ENCODE peak calls at places on chromosomes 13 and 19, in four cellular contexts. W is esophagus squamous epithelium, X is left lung, I is Panc1. C is an unnamed sample.

GRCh38 chr19:53977429-53977990 is 13.9 kb upstream of the CACNG6 start:
- DNase-seq in W (no peak), X (no peak), I (peak; percentile 81), C (peak; percentile 32)

GRCh38 chr19:35240322-35240721 is 8.5 kb upstream of the LSR start:
- DNase-seq in W (no peak), X (no peak), I (no peak), C (peak; percentile 28)

GRCh38 chr13:20908714-20909497 is 6.4 kb upstream of the XPO4 start:
- DNase-seq in W (no peak), X (no peak), I (no peak), C (no peak)

GRCh38 chr13:33401238-33401637 is 115.7 kb upstream of the STARD13 start:
- DNase-seq in W (no peak), X (no peak), I (no peak), C (no peak)

GRCh38 chr19:4524808-4525562 is 6.7 kb upstream of the PLIN4 start:
- DNase-seq in W (no peak), X (peak; percentile 90), I (peak; percentile 33), C (peak; percentile 59)

GRCh38 chr13:107370036-107370785 is 802.3 kb upstream of the ARGLU1 start:
- DNase-seq in W (no peak), X (no peak), I (no peak), C (no peak)

GRCh38 chr13:45846681-45847080 is 4.9 kb downstream of the SIAH3 start:
- DNase-seq in W (no peak), X (no peak), I (no peak), C (no peak)

GRCh38 chr19:18397242-18398202 is at the start of gene LRRC25:
- DNase-seq in W (no peak), X (peak; percentile 90), I (no peak), C (no peak)

GRCh38 chr19:49224856-49225255 is 67.3 kb downstream of the TRPM4 start:
- DNase-seq in W (no peak), X (no peak), I (no peak), C (no peak)

GRCh38 chr13:18948012-18948663 is 233.5 kb downstream of the TUBA3C start:
- DNase-seq in W (no peak), X (peak; percentile 58), I (no peak), C (no peak)

GRCh38 chr13:18948664-18949488 is 232.7 kb downstream of the TUBA3C start:
- DNase-seq in W (no peak), X (peak; percentile 58), I (no peak), C (no peak)

GRCh38 chr13:18947376-18947977 is 234.1 kb downstream of the TUBA3C start:
- DNase-seq in W (no peak), X (no peak), I (no peak), C (no peak)

GRCh38 chr13:18949970-18950369 is 231.7 kb downstream of the TUBA3C start:
- DNase-seq in W (no peak), X (peak; percentile 62), I (no peak), C (no peak)

GRCh38 chr13:18949489-18949761 is 232.2 kb downstream of the TUBA3C start:
- DNase-seq in W (no peak), X (peak; percentile 37), I (no peak), C (no peak)
- H3K9me3 ChIP-seq in W (no peaks in the 10 kb centered on the region), X (peaks cover 8% of the 10 kb centered on the region), I (no peaks in the 10 kb centered on the region), C (no peaks in the 10 kb centered on the region)

DNA sequence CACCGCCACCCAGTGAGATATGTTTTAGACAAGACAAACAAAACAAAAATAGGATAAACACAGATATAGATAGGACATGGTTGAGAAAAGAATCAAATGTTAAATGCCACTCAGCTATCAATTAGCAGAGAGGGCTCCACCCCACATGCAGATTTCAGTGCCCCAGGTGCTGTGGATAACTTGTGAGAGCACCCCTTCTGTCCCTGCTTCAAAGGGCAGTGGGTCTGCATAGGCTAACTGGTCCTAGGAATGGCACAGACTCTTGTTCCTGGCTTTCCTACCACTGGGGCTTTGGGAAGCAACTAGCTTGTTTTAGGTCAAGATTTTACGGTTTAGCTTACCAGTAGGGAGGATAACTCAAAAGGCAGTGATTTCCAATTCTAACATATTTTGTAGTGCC is 460.3 kb downstream of the TSHZ3 start:
- DNase-seq in W (no peak), X (no peak), I (no peak), C (no peak)
- H3K9me3 ChIP-seq in W (no peaks in the 10 kb centered on the region), X (no peaks in the 10 kb centered on the region), I (no peaks in the 10 kb centered on the region), C (no peaks in the 10 kb centered on the region)

GRCh38 chr19:13138171-13138915 is 11.8 kb downstream of the STX10 start:
- DNase-seq in W (no peak), X (no peak), I (no peak), C (no peak)
- H3K9me3 ChIP-seq in W (no peaks in the 10 kb centered on the region), X (no peaks in the 10 kb centered on the region), I (no peaks in the 10 kb centered on the region), C (no peaks in the 10 kb centered on the region)

DNA sequence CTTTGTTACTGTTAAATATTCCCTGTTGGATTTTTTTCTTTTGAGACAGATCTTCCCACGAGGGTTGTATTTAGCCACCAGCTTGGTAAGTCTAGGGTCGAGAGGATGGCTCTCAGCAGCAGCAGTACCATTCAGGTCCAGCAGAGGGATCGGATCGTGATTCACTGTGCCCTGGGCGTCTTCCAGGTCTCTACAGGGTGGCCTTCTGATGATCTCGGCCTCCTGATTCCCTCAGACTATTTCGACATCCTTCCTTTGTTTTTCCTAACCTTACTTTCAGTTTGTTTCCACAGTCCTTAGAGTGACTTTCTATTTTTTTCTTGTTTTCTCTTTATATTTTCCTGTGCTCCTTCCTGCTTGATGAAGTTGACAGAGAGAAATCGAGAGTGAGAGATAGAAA is 1436.9 kb downstream of the UQCRFS1 start:
- DNase-seq in W (no peak), X (no peak), I (no peak), C (no peak)
- H3K9me3 ChIP-seq in W (peaks cover 15% of the 10 kb centered on the region), X (peaks cover 41% of the 10 kb centered on the region), I (peaks cover 48% of the 10 kb centered on the region), C (peaks cover 62% of the 10 kb centered on the region)

GRCh38 chr13:19268331-19268730 is 86.7 kb upstream of the TUBA3C start:
- DNase-seq in W (no peak), X (no peak), I (no peak), C (no peak)
- H3K9me3 ChIP-seq in W (no peaks in the 10 kb centered on the region), X (peaks cover 4% of the 10 kb centered on the region), I (no peaks in the 10 kb centered on the region), C (no peaks in the 10 kb centered on the region)

GRCh38 chr19:10230904-10231623 is at the start of gene S1PR2:
- DNase-seq in W (no peak), X (peak; percentile 89), I (no peak), C (peak; percentile 48)

GRCh38 chr19:10230155-10230903 is 802 bp downstream of the S1PR2 start:
- DNase-seq in W (no peak), X (no peak), I (no peak), C (peak; percentile 11)

GRCh38 chr19:10231624-10232228 is 595 bp upstream of the S1PR2 start:
- DNase-seq in W (no peak), X (no peak), I (no peak), C (no peak)

GRCh38 chr19:10235003-10235402 is 3.9 kb upstream of the S1PR2 start:
- DNase-seq in W (no peak), X (no peak), I (no peak), C (no peak)

DNA sequence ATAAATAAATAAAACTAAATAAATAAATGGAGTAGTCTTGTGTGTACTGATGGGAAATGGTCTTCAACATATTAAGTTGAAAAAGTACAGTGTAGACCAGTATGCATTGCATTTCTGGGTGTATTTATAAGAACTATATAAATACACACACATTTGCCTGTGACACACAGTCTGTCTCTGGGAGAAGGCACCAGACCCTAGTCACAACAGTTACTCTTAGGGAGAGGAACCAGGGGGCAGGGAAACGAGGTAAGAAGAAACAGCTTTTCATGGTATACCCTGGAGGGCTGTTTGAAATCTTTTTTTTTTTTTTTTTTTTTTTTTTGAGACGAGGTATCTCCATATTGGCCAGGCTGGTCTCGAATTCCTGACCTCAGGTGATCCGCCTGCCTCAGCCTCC is 2.8 kb upstream of the S1PR2 start:
- DNase-seq in W (no peak), X (no peak), I (no peak), C (no peak)
- H3K9me3 ChIP-seq in W (no peaks in the 10 kb centered on the region), X (no peaks in the 10 kb centered on the region), I (no peaks in the 10 kb centered on the region), C (no peaks in the 10 kb centered on the region)

GRCh38 chr13:93996471-93996870 is 483.0 kb downstream of the DCT start:
- DNase-seq in W (no peak), X (no peak), I (no peak), C (no peak)

GRCh38 chr13:93987458-93987857 is 492.0 kb downstream of the DCT start:
- DNase-seq in W (no peak), X (no peak), I (no peak), C (no peak)

GRCh38 chr13:93991569-93991968 is 487.9 kb downstream of the DCT start:
- DNase-seq in W (no peak), X (no peak), I (no peak), C (no peak)
- H3K9me3 ChIP-seq in W (no peaks in the 10 kb centered on the region), X (no peaks in the 10 kb centered on the region), I (no peaks in the 10 kb centered on the region), C (no peaks in the 10 kb centered on the region)

C was measured in CD4-positive, alpha-beta T cell.